ENCODE peak calls at places on chromosomes 12 and 14, in five cellular contexts. One of them, this sample, is unnamed.

GRCh38 chr14:77025744-77026165 is 2.8 kb downstream of the IRF2BPL start:
- DNase-seq in transverse colon: no peak
- DNase-seq in suprapubic skin: no peak
- DNase-seq in A549: peak; percentile 50
- DNase-seq in tibial nerve: no peak
- DNase-seq in this sample: no peak

GRCh38 chr12:45369065-45369464 is 153.2 kb downstream of the ANO6 start:
- DNase-seq in transverse colon: no peak
- DNase-seq in tibial nerve: no peak
- DNase-seq in suprapubic skin: no peak
- DNase-seq in A549: peak; percentile 40
- DNase-seq in this sample: no peak

GRCh38 chr12:102063066-102063465 is 1.3 kb upstream of the WASHC3 start:
- DNase-seq in transverse colon: no peak
- DNase-seq in A549: peak; percentile 56
- DNase-seq in suprapubic skin: no peak
- DNase-seq in tibial nerve: no peak
- DNase-seq in this sample: no peak

GRCh38 chr14:73591690-73592448 is at the start of gene ACOT4:
- DNase-seq in A549: peak; percentile 62
- DNase-seq in suprapubic skin: no peak
- DNase-seq in tibial nerve: no peak
- DNase-seq in transverse colon: peak; percentile 56
- DNase-seq in this sample: peak; percentile 58

GRCh38 chr12:45214739-45215418 is 1.0 kb upstream of the ANO6 start:
- DNase-seq in tibial nerve: no peak
- DNase-seq in suprapubic skin: no peak
- DNase-seq in A549: no peak
- DNase-seq in transverse colon: no peak
- DNase-seq in this sample: no peak

GRCh38 chr12:41596190-41596589 is 408.1 kb downstream of the PDZRN4 start:
- DNase-seq in suprapubic skin: no peak
- DNase-seq in A549: no peak
- DNase-seq in transverse colon: no peak
- DNase-seq in tibial nerve: no peak
- DNase-seq in this sample: no peak

GRCh38 chr14:67395876-67396189 is 16.1 kb downstream of the PLEK2 start:
- DNase-seq in transverse colon: no peak
- DNase-seq in tibial nerve: no peak
- DNase-seq in A549: no peak
- DNase-seq in suprapubic skin: no peak
- DNase-seq in this sample: no peak

GRCh38 chr14:53295985-53296582 is 143.0 kb upstream of the DDHD1 start:
- DNase-seq in suprapubic skin: no peak
- DNase-seq in transverse colon: no peak
- DNase-seq in tibial nerve: peak; percentile 50
- DNase-seq in A549: peak; percentile 39
- DNase-seq in this sample: no peak

GRCh38 chr12:27975222-27976136 is 2.9 kb upstream of the PTHLH start:
- DNase-seq in A549: peak; percentile 68
- DNase-seq in transverse colon: no peak
- DNase-seq in tibial nerve: no peak
- DNase-seq in suprapubic skin: no peak
- DNase-seq in this sample: peak; percentile 65

GRCh38 chr12:82708056-82708455 is 21.4 kb downstream of the TMTC2 start:
- DNase-seq in transverse colon: no peak
- DNase-seq in A549: no peak
- DNase-seq in tibial nerve: no peak
- DNase-seq in suprapubic skin: no peak
- DNase-seq in this sample: no peak

GRCh38 chr14:90560529-90560928 is 163.7 kb downstream of the CALM1 start:
- DNase-seq in tibial nerve: no peak
- DNase-seq in transverse colon: no peak
- DNase-seq in A549: no peak
- DNase-seq in suprapubic skin: no peak
- DNase-seq in this sample: no peak

GRCh38 chr14:105473677-105474477 is 744 bp upstream of the CRIP2 start:
- DNase-seq in tibial nerve: peak; percentile 66
- DNase-seq in transverse colon: peak; percentile 75
- DNase-seq in A549: peak; percentile 92
- DNase-seq in suprapubic skin: peak; percentile 97
- DNase-seq in this sample: peak; percentile 92

GRCh38 chr12:20657496-20657895 is 37.6 kb upstream of the SLCO1C1 start:
- DNase-seq in transverse colon: no peak
- DNase-seq in suprapubic skin: no peak
- DNase-seq in tibial nerve: peak; percentile 7
- DNase-seq in A549: no peak
- DNase-seq in this sample: no peak

GRCh38 chr12:128551266-128552025 is 272.3 kb downstream of the SLC15A4 start:
- DNase-seq in suprapubic skin: no peak
- DNase-seq in transverse colon: no peak
- DNase-seq in tibial nerve: no peak
- DNase-seq in A549: no peak
- DNase-seq in this sample: no peak

GRCh38 chr12:59937148-59937547 is 341.3 kb downstream of the SLC16A7 start:
- DNase-seq in tibial nerve: no peak
- DNase-seq in A549: no peak
- DNase-seq in suprapubic skin: no peak
- DNase-seq in transverse colon: no peak
- DNase-seq in this sample: no peak

GRCh38 chr14:49959822-49960408 is 67.0 kb downstream of the ARF6 start:
- DNase-seq in transverse colon: peak; percentile 77
- DNase-seq in suprapubic skin: no peak
- DNase-seq in A549: no peak
- DNase-seq in tibial nerve: no peak
- DNase-seq in this sample: no peak

GRCh38 chr14:24289649-24290283 is 9.8 kb downstream of the DHRS1 start:
- DNase-seq in transverse colon: no peak
- DNase-seq in tibial nerve: no peak
- DNase-seq in suprapubic skin: no peak
- DNase-seq in A549: no peak
- DNase-seq in this sample: no peak

GRCh38 chr12:12684375-12685106 is 11.4 kb downstream of the GPR19 start:
- DNase-seq in tibial nerve: peak; percentile 51
- DNase-seq in transverse colon: no peak
- DNase-seq in suprapubic skin: no peak
- DNase-seq in A549: peak; percentile 51
- DNase-seq in this sample: no peak

GRCh38 chr12:69985656-69986055 is 160.6 kb downstream of the MYRFL start:
- DNase-seq in suprapubic skin: no peak
- DNase-seq in A549: peak; percentile 50
- DNase-seq in transverse colon: peak; percentile 63
- DNase-seq in tibial nerve: no peak
- DNase-seq in this sample: no peak

GRCh38 chr12:132888852-132889251 is 1.4 kb upstream of the CHFR start:
- DNase-seq in A549: no peak
- DNase-seq in suprapubic skin: no peak
- DNase-seq in transverse colon: no peak
- DNase-seq in tibial nerve: no peak
- DNase-seq in this sample: no peak

GRCh38 chr14:34920339-34920738 is 45.2 kb upstream of the BAZ1A start:
- DNase-seq in transverse colon: no peak
- DNase-seq in suprapubic skin: no peak
- DNase-seq in tibial nerve: no peak
- DNase-seq in A549: peak; percentile 50
- DNase-seq in this sample: no peak

GRCh38 chr12:26317942-26318565 is 122.7 kb downstream of the SSPN start:
- DNase-seq in tibial nerve: no peak
- DNase-seq in transverse colon: no peak
- DNase-seq in suprapubic skin: no peak
- DNase-seq in A549: no peak
- DNase-seq in this sample: no peak

GRCh38 chr12:64785816-64786215 is 26.6 kb upstream of the GNS start:
- DNase-seq in suprapubic skin: no peak
- DNase-seq in transverse colon: no peak
- DNase-seq in tibial nerve: no peak
- DNase-seq in A549: no peak
- DNase-seq in this sample: no peak

GRCh38 chr12:94793191-94793595 is 142.8 kb upstream of the TMCC3 start:
- DNase-seq in suprapubic skin: no peak
- DNase-seq in A549: no peak
- DNase-seq in tibial nerve: no peak
- DNase-seq in transverse colon: no peak
- DNase-seq in this sample: no peak

GRCh38 chr12:49273726-49274395 is 9.0 kb downstream of the TUBA1C start:
- DNase-seq in A549: no peak
- DNase-seq in transverse colon: no peak
- DNase-seq in suprapubic skin: no peak
- DNase-seq in tibial nerve: no peak
- DNase-seq in this sample: no peak

GRCh38 chr14:93712838-93713724 is 75.2 kb downstream of the PRIMA1 start:
- DNase-seq in tibial nerve: no peak
- DNase-seq in A549: no peak
- DNase-seq in suprapubic skin: no peak
- DNase-seq in transverse colon: no peak
- DNase-seq in this sample: peak; percentile 49

GRCh38 chr12:70733385-70733784 is 96.2 kb upstream of the PTPRB start:
- DNase-seq in suprapubic skin: no peak
- DNase-seq in A549: peak; percentile 73
- DNase-seq in tibial nerve: peak; percentile 44
- DNase-seq in transverse colon: no peak
- DNase-seq in this sample: no peak

GRCh38 chr12:80567391-80567790 is 123.4 kb downstream of the PTPRQ start:
- DNase-seq in tibial nerve: no peak
- DNase-seq in transverse colon: no peak
- DNase-seq in suprapubic skin: no peak
- DNase-seq in A549: no peak
- DNase-seq in this sample: no peak

GRCh38 chr12:110271015-110271414 is 10.0 kb upstream of the ATP2A2 start:
- DNase-seq in A549: no peak
- DNase-seq in tibial nerve: no peak
- DNase-seq in suprapubic skin: no peak
- DNase-seq in transverse colon: no peak
- DNase-seq in this sample: no peak

GRCh38 chr12:110270125-110270962 is 10.7 kb upstream of the ATP2A2 start:
- DNase-seq in transverse colon: no peak
- DNase-seq in tibial nerve: no peak
- DNase-seq in A549: peak; percentile 82
- DNase-seq in suprapubic skin: no peak
- DNase-seq in this sample: peak; percentile 87

GRCh38 chr12:110266381-110266909 is 14.6 kb upstream of the ATP2A2 start:
- DNase-seq in transverse colon: no peak
- DNase-seq in tibial nerve: no peak
- DNase-seq in A549: no peak
- DNase-seq in suprapubic skin: no peak
- DNase-seq in this sample: no peak

GRCh38 chr12:110266980-110267620 is 13.9 kb upstream of the ATP2A2 start:
- DNase-seq in suprapubic skin: no peak
- DNase-seq in transverse colon: no peak
- DNase-seq in A549: peak; percentile 83
- DNase-seq in tibial nerve: peak; percentile 16
- DNase-seq in this sample: peak; percentile 81

DNA sequence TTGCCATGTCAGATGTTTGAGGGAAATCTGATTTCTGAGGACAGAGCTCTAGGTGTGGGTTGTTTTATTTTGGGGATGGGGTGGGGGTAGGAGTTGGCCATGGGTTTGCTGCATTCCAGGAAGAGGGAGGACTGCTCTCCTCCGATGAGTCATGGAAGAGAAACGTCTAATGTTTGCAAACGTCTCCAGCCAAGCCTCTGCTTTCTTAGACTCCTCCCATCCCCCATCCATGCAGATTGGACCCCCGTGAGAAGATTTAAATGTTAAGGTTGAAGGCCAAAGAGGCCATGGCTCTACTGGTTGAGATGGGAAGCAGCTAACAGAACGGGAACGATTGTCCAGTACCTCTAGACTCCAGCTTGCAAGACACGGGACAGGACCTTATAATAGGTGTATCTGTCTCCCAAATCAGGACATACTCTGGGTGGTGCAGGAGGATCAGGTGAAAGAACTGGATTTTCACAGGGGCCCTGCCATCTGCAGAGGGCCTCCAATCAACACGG is 11.4 kb upstream of the ATP2A2 start:
- DNase-seq in suprapubic skin: no peak
- DNase-seq in A549: peak; percentile 95
- DNase-seq in tibial nerve: no peak
- DNase-seq in transverse colon: no peak
- DNase-seq in this sample: peak; percentile 72
- TF ChIP-seq EP300 in suprapubic skin: no peak
- TF ChIP-seq EP300 in A549: peak; percentile 74
- TF ChIP-seq EP300 in tibial nerve: no peak
- TF ChIP-seq EP300 in transverse colon: no peak
- TF ChIP-seq EP300 in this sample: no peak

GRCh38 chr12:2284321-2284813 is 231.6 kb downstream of the CACNA1C start:
- DNase-seq in tibial nerve: no peak
- DNase-seq in A549: no peak
- DNase-seq in suprapubic skin: no peak
- DNase-seq in transverse colon: no peak
- DNase-seq in this sample: no peak
- H3K4me3 ChIP-seq in tibial nerve: no peak overlapping the region
- H3K4me3 ChIP-seq in A549: no peak overlapping the region
- H3K4me3 ChIP-seq in suprapubic skin: peak overlapping the region; percentile 7
- H3K4me3 ChIP-seq in transverse colon: no peak overlapping the region
- H3K4me3 ChIP-seq in this sample: no peak overlapping the region

GRCh38 chr12:6792522-6793201 is 3.3 kb downstream of the CD4 start:
- DNase-seq in A549: no peak
- DNase-seq in suprapubic skin: no peak
- DNase-seq in transverse colon: no peak
- DNase-seq in tibial nerve: no peak
- DNase-seq in this sample: peak; percentile 78
- TF ChIP-seq EP300 in A549: no peak
- TF ChIP-seq EP300 in suprapubic skin: no peak
- TF ChIP-seq EP300 in transverse colon: no peak
- TF ChIP-seq EP300 in tibial nerve: peak; percentile 9
- TF ChIP-seq EP300 in this sample: no peak

GRCh38 chr12:30694971-30695326 is 720 bp downstream of the IPO8 start:
- DNase-seq in transverse colon: peak; percentile 56
- DNase-seq in A549: peak; percentile 53
- DNase-seq in tibial nerve: peak; percentile 23
- DNase-seq in suprapubic skin: no peak
- DNase-seq in this sample: peak; percentile 67

GRCh38 chr12:30695327-30696102 is at the start of gene IPO8:
- DNase-seq in A549: peak; percentile 96
- DNase-seq in transverse colon: peak; percentile 95
- DNase-seq in tibial nerve: peak; percentile 88
- DNase-seq in suprapubic skin: peak; percentile 93
- DNase-seq in this sample: peak; percentile 95

GRCh38 chr12:30691122-30691879 is 4.4 kb downstream of the IPO8 start:
- DNase-seq in A549: peak; percentile 33
- DNase-seq in tibial nerve: peak; percentile 18
- DNase-seq in suprapubic skin: no peak
- DNase-seq in transverse colon: no peak
- DNase-seq in this sample: peak; percentile 65

GRCh38 chr12:30694412-30694955 is 1.2 kb downstream of the IPO8 start:
- DNase-seq in tibial nerve: no peak
- DNase-seq in transverse colon: no peak
- DNase-seq in A549: peak; percentile 7
- DNase-seq in suprapubic skin: no peak
- DNase-seq in this sample: no peak

DNA sequence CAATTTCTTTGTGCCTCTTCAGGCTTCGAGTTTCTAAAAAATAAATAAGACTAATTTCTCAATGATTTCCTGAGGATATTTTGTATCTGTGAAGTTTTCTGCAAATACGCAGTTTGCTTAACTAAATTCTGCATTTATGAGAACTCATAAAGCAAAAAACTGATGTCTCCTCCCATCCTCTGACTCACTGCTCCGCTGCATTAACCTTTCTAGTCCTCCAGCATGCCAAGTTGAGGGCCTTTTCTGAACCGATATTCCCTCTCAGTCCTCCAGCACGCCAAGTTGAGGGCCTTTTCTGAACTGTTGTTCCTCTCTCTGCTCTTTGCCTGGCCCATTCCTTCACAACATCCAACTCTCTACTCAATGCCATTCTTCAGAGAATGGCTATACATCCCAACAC is 3.2 kb downstream of the IPO8 start:
- DNase-seq in A549: no peak
- DNase-seq in suprapubic skin: no peak
- DNase-seq in tibial nerve: no peak
- DNase-seq in transverse colon: no peak
- DNase-seq in this sample: no peak
- H3K4me3 ChIP-seq in A549: no peak overlapping the region
- H3K4me3 ChIP-seq in suprapubic skin: no peak overlapping the region
- H3K4me3 ChIP-seq in tibial nerve: no peak overlapping the region
- H3K4me3 ChIP-seq in transverse colon: no peak overlapping the region
- H3K4me3 ChIP-seq in this sample: no peak overlapping the region

This sample was measured in sigmoid colon.